ENCODE peak calls at places on chromosome 18, in four cellular contexts. M is HepG2, Z is H1, R is HCT116. H is an unnamed sample.
A peak's percentile ranks its signal among the peaks of the same experiment; 100 is the strongest.

GRCh38 chr18:31039426-31039825 is 3.1 kb downstream of the DSC3 start:
- DNase-seq in M (no peak), Z (no peak), R (no peak), H (no peak)

GRCh38 chr18:56716692-56717146 is 65.6 kb downstream of the WDR7 start:
- DNase-seq in M (no peak), Z (no peak), R (no peak), H (peak; percentile 12)

GRCh38 chr18:52903858-52904257 is 563.9 kb downstream of the DCC start:
- DNase-seq in M (peak; percentile 11), Z (no peak), R (no peak), H (no peak)

GRCh38 chr18:3675446-3675845 is 225.5 kb downstream of the TGIF1 start:
- DNase-seq in M (peak; percentile 50), Z (no peak), R (no peak), H (no peak)

GRCh38 chr18:50111398-50111797 is 83.5 kb downstream of the MYO5B start:
- DNase-seq in M (no peak), Z (no peak), R (no peak), H (no peak)

GRCh38 chr18:31643003-31643402 is 41.4 kb downstream of the B4GALT6 start:
- DNase-seq in M (no peak), Z (no peak), R (no peak), H (no peak)

GRCh38 chr18:49321800-49322461 is 138.5 kb downstream of the DYM start:
- DNase-seq in M (no peak), Z (no peak), R (no peak), H (no peak)

GRCh38 chr18:7855051-7855450 is 287.9 kb downstream of the PTPRM start:
- DNase-seq in M (no peak), Z (no peak), R (no peak), H (no peak)

DNA sequence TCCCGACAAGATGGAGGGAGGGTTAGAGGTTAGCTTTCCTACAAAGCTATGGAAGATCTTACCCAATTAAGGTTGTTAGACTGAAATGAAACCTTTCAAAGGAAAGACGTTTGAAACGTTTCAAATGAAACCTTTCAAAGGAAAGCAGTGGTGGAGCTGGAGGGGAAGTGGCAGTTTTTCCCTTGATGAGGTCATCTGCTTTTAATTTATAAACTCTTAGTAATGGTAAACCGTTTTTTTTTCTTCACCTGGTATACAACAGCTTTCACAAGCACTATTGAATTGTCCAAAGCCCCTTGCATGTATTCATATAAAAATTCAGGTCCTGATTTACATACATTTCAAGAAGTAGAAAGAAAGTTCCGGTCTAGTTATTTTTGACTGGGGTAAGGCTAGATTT is 7.4 kb downstream of the PMAIP1 start:
- DNase-seq in M (no peak), Z (no peak), R (no peak), H (no peak)
- TF ChIP-seq ZNF274 in M (no peak), Z (no peak), R (no peak), H (no peak)

GRCh38 chr18:40672590-40672989 is 1282.4 kb upstream of the PIK3C3 start:
- DNase-seq in M (no peak), Z (peak; percentile 23), R (no peak), H (no peak)
- TF ChIP-seq ZNF274 in M (no peak), Z (no peak), R (no peak), H (no peak)

DNA sequence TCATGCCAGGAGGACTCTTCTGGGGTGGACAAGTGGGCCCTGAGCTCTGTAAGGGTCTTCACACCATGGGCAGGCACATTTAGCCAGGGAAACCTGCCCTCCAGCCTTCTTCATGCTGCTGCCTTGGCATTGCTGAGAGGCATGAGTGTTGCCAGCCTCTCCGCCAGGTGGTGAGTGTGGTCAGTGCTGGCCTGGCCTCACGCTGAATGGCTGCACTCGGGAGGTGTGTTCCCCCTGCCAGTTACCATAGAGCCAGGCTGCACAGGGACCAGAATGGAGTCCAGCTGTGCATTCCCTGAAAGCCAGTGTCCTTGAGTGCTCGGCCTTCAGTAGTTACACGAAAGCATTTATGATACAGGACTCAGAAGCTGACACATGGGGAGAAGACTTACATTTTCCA is 139.7 kb downstream of the ATP9B start:
- DNase-seq in M (no peak), Z (no peak), R (no peak), H (no peak)
- TF ChIP-seq ZNF274 in M (no peak), Z (no peak), R (no peak), H (no peak)

GRCh38 chr18:45568017-45568416 is 47.3 kb upstream of the SLC14A2 start:
- DNase-seq in M (no peak), Z (no peak), R (no peak), H (no peak)

GRCh38 chr18:45566025-45566740 is 49.1 kb upstream of the SLC14A2 start:
- DNase-seq in M (no peak), Z (no peak), R (no peak), H (no peak)

GRCh38 chr18:45569566-45569965 is 45.7 kb upstream of the SLC14A2 start:
- DNase-seq in M (no peak), Z (no peak), R (no peak), H (no peak)

GRCh38 chr18:45565280-45565970 is 49.9 kb upstream of the SLC14A2 start:
- DNase-seq in M (no peak), Z (no peak), R (no peak), H (no peak)

DNA sequence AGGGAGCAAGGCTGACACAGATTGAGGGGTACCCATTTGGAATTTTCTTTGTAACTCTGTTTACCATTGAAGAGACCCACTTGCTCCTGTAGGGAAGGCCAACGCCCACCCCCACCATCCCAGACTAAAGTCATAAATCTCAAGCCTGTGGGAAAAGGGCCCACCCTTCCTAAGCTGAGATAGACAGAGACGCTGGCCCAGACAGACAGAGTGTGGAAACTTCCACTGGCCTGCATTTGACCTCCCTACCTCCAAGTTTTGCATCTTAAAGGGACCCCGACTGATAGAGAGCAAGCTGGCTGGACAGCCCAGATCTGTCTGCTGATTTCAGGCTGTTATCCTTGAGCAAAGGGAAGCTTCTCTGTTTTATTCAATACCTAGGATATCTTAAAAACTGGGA is 48.2 kb upstream of the SLC14A2 start:
- DNase-seq in M (no peak), Z (no peak), R (no peak), H (no peak)
- TF ChIP-seq ZNF274 in M (no peak), Z (no peak), R (no peak), H (no peak)

DNA sequence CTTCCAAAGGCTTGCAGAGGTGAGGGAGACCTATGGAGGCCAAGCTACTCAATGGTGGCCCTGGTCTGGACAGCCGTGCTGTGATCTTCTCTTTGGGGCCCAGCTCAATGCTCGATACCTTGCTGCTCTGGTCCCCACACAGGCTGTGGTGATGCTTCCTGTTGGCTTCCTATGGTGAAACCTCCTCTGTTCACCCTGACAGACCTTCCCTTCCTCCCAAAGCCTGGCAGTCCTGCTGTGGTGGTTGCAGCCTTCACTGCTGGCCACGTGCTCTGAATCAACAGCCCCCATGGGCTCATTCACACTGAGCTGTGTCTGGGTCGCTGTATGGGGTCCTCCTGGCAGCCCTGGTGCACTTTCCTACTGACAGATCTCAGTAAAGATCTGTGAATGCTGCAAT is 31.0 kb upstream of the GALR1 start:
- DNase-seq in M (no peak), Z (no peak), R (no peak), H (no peak)
- TF ChIP-seq ZNF274 in M (no peak), Z (no peak), R (no peak), H (no peak)

GRCh38 chr18:9115984-9116383 is 13.5 kb downstream of the NDUFV2 start:
- DNase-seq in M (no peak), Z (no peak), R (no peak), H (no peak)

GRCh38 chr18:9113468-9114149 is 11.1 kb downstream of the NDUFV2 start:
- DNase-seq in M (no peak), Z (no peak), R (no peak), H (no peak)

GRCh38 chr18:9120796-9121195 is 15.8 kb upstream of the ANKRD12 start:
- DNase-seq in M (no peak), Z (no peak), R (no peak), H (no peak)

GRCh38 chr18:9123520-9123919 is 13.1 kb upstream of the ANKRD12 start:
- DNase-seq in M (no peak), Z (no peak), R (no peak), H (no peak)

DNA sequence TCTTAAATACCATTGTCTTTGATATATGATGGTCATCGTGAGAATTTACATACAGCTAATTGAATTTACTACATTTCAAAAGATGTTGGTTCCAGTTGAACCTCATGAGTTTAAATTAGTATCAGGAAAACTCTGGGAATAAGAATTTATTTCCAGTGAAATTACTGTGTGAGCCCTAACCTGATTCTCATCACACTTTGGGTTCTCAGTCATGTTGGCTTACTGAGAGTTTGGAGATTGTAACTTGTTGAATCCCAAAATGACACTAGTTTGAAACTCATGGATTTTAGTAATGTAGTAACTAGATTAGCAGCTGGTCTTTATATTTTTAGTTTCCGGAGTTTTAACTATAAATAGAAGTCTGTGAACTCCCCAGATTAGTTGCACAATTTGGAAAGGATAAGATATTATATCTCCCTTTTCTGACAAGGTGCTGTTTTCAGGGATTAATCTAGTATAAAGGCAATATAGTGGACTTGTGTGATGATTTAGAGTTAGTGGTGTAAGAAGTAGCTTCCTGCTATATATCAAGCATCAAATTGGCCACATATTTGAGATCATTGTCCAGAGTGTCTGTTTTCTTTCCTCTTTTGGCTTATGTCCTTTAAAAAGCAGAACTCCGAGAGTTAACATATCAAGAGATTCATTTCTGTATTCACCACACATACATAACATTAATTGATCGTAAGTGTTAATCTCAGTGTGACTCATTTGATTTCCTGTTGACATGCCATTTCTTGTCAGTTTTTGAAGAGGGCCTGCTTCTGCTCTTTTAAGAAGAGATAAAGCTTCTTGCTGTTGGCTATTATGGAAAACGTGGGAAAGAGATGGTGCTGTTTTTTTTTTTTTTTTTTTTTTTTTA is 15.7 kb downstream of the NDUFV2 start:
- DNase-seq in M (no peak), Z (no peak), R (no peak), H (no peak)
- TF ChIP-seq ZNF274 in M (no peak), Z (no peak), R (no peak), H (no peak)

GRCh38 chr18:25279961-25280360 is 72.0 kb downstream of the ZNF521 start:
- DNase-seq in M (no peak), Z (no peak), R (no peak), H (no peak)

GRCh38 chr18:25281522-25281921 is 70.4 kb downstream of the ZNF521 start:
- DNase-seq in M (no peak), Z (no peak), R (no peak), H (no peak)

GRCh38 chr18:25278415-25278814 is 73.6 kb downstream of the ZNF521 start:
- DNase-seq in M (no peak), Z (no peak), R (no peak), H (no peak)

GRCh38 chr18:25279556-25279955 is 72.4 kb downstream of the ZNF521 start:
- DNase-seq in M (no peak), Z (no peak), R (no peak), H (no peak)

DNA sequence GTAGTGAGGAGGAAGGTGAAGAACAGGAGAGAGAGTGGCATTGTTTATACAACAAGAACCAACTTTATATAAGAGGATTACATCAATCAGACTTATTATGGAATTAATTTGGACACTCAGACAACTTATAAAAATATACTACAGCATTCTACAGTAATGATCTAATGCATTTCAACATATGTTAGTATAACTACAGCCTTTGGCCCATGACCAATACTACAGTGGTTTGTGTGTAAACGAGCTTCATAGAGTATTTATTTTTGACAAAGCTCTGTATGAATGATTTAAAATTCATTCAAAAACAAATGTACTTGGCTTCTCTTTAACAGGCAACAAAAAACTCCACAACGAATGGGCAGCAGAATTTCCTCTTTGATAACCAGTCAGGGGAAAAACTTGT is 72.8 kb downstream of the ZNF521 start:
- DNase-seq in M (no peak), Z (no peak), R (no peak), H (no peak)
- TF ChIP-seq ZNF274 in M (no peak), Z (no peak), R (no peak), H (no peak)

GRCh38 chr18:38790303-38790702 is 1224.7 kb upstream of the CELF4 start:
- DNase-seq in M (peak; percentile 2), Z (peak; percentile 7), R (no peak), H (no peak)
- TF ChIP-seq ZNF274 in M (no peak), Z (no peak), R (no peak), H (no peak)